ENCODE peak calls at places on chromosomes 2 and 18, in ten cellular contexts. One of them, this sample, is unnamed.

GRCh38 chr2:120877409-120877808 is 141.7 kb downstream of the GLI2 start:
- DNase-seq in MM.1S: no peak
- DNase-seq in HL-60: no peak
- DNase-seq in endothelial cell of umbilical vein: no peak
- DNase-seq in fibroblast of lung: no peak
- DNase-seq in thoracic aorta: no peak
- DNase-seq in AG04450: no peak
- DNase-seq in ovary: no peak
- DNase-seq in cardiac muscle cell: no peak
- DNase-seq in CD8-positive, alpha-beta T cell: no peak
- DNase-seq in this sample: no peak

GRCh38 chr18:45722899-45723298 is 1.1 kb upstream of the SLC14A1 start:
- DNase-seq in thoracic aorta: no peak
- DNase-seq in ovary: peak; percentile 31
- DNase-seq in cardiac muscle cell: peak; percentile 77
- DNase-seq in MM.1S: peak; percentile 59
- DNase-seq in AG04450: peak; percentile 42
- DNase-seq in CD8-positive, alpha-beta T cell: peak; percentile 55
- DNase-seq in endothelial cell of umbilical vein: peak; percentile 83
- DNase-seq in fibroblast of lung: peak; percentile 73
- DNase-seq in HL-60: peak; percentile 73
- DNase-seq in this sample: peak; percentile 50

GRCh38 chr2:237540823-237541222 is 25.6 kb upstream of the PRLH start:
- DNase-seq in endothelial cell of umbilical vein: no peak
- DNase-seq in HL-60: no peak
- DNase-seq in cardiac muscle cell: no peak
- DNase-seq in ovary: peak; percentile 85
- DNase-seq in thoracic aorta: no peak
- DNase-seq in fibroblast of lung: peak; percentile 83
- DNase-seq in MM.1S: no peak
- DNase-seq in AG04450: peak; percentile 18
- DNase-seq in CD8-positive, alpha-beta T cell: no peak
- DNase-seq in this sample: peak; percentile 75

GRCh38 chr2:67213270-67213670 is 183.9 kb upstream of the ETAA1 start:
- DNase-seq in fibroblast of lung: no peak
- DNase-seq in HL-60: no peak
- DNase-seq in CD8-positive, alpha-beta T cell: no peak
- DNase-seq in thoracic aorta: no peak
- DNase-seq in ovary: no peak
- DNase-seq in AG04450: no peak
- DNase-seq in endothelial cell of umbilical vein: no peak
- DNase-seq in MM.1S: no peak
- DNase-seq in cardiac muscle cell: no peak
- DNase-seq in this sample: no peak

GRCh38 chr2:49080681-49081080 is 73.6 kb downstream of the FSHR start:
- DNase-seq in AG04450: no peak
- DNase-seq in MM.1S: no peak
- DNase-seq in ovary: no peak
- DNase-seq in thoracic aorta: no peak
- DNase-seq in endothelial cell of umbilical vein: no peak
- DNase-seq in HL-60: no peak
- DNase-seq in CD8-positive, alpha-beta T cell: no peak
- DNase-seq in cardiac muscle cell: no peak
- DNase-seq in fibroblast of lung: no peak
- DNase-seq in this sample: no peak

GRCh38 chr18:65907281-65907680 is 156.5 kb downstream of the CDH7 start:
- DNase-seq in endothelial cell of umbilical vein: no peak
- DNase-seq in ovary: no peak
- DNase-seq in fibroblast of lung: no peak
- DNase-seq in CD8-positive, alpha-beta T cell: no peak
- DNase-seq in HL-60: no peak
- DNase-seq in MM.1S: no peak
- DNase-seq in AG04450: no peak
- DNase-seq in cardiac muscle cell: no peak
- DNase-seq in thoracic aorta: no peak
- DNase-seq in this sample: no peak

GRCh38 chr2:113863166-113863565 is 26.7 kb upstream of the ACTR3 start:
- DNase-seq in ovary: no peak
- DNase-seq in cardiac muscle cell: no peak
- DNase-seq in CD8-positive, alpha-beta T cell: no peak
- DNase-seq in thoracic aorta: no peak
- DNase-seq in MM.1S: no peak
- DNase-seq in HL-60: peak; percentile 79
- DNase-seq in AG04450: no peak
- DNase-seq in fibroblast of lung: no peak
- DNase-seq in endothelial cell of umbilical vein: no peak
- DNase-seq in this sample: no peak

GRCh38 chr18:8257851-8258434 is 351.3 kb upstream of the RAB12 start:
- DNase-seq in fibroblast of lung: no peak
- DNase-seq in CD8-positive, alpha-beta T cell: no peak
- DNase-seq in cardiac muscle cell: no peak
- DNase-seq in AG04450: no peak
- DNase-seq in ovary: no peak
- DNase-seq in thoracic aorta: no peak
- DNase-seq in HL-60: no peak
- DNase-seq in endothelial cell of umbilical vein: no peak
- DNase-seq in MM.1S: no peak
- DNase-seq in this sample: no peak

GRCh38 chr2:178704876-178705275 is 102.3 kb downstream of the TTN start:
- DNase-seq in endothelial cell of umbilical vein: no peak
- DNase-seq in HL-60: no peak
- DNase-seq in ovary: no peak
- DNase-seq in fibroblast of lung: no peak
- DNase-seq in cardiac muscle cell: no peak
- DNase-seq in AG04450: no peak
- DNase-seq in thoracic aorta: no peak
- DNase-seq in CD8-positive, alpha-beta T cell: no peak
- DNase-seq in MM.1S: no peak
- DNase-seq in this sample: no peak

GRCh38 chr2:178700922-178701342 is 106.3 kb downstream of the TTN start:
- DNase-seq in MM.1S: peak; percentile 48
- DNase-seq in thoracic aorta: no peak
- DNase-seq in AG04450: no peak
- DNase-seq in ovary: no peak
- DNase-seq in CD8-positive, alpha-beta T cell: no peak
- DNase-seq in HL-60: peak; percentile 24
- DNase-seq in endothelial cell of umbilical vein: peak; percentile 19
- DNase-seq in cardiac muscle cell: peak; percentile 60
- DNase-seq in fibroblast of lung: peak; percentile 46
- DNase-seq in this sample: peak; percentile 34
- TF ChIP-seq CTCF in MM.1S: peak; percentile 83
- TF ChIP-seq CTCF in thoracic aorta: peak; percentile 62
- TF ChIP-seq CTCF in AG04450: peak; percentile 94
- TF ChIP-seq CTCF in ovary: peak; percentile 34
- TF ChIP-seq CTCF in CD8-positive, alpha-beta T cell: peak; percentile 97
- TF ChIP-seq CTCF in HL-60: peak; percentile 86
- TF ChIP-seq CTCF in endothelial cell of umbilical vein: peak; percentile 66
- TF ChIP-seq CTCF in cardiac muscle cell: peak; percentile 93
- TF ChIP-seq CTCF in fibroblast of lung: peak; percentile 97
- TF ChIP-seq CTCF in this sample: peak; percentile 96

GRCh38 chr2:240934701-240935100 is 28.6 kb downstream of the CROCC2 start:
- DNase-seq in MM.1S: no peak
- DNase-seq in fibroblast of lung: no peak
- DNase-seq in AG04450: no peak
- DNase-seq in ovary: no peak
- DNase-seq in CD8-positive, alpha-beta T cell: no peak
- DNase-seq in cardiac muscle cell: no peak
- DNase-seq in endothelial cell of umbilical vein: no peak
- DNase-seq in HL-60: no peak
- DNase-seq in thoracic aorta: no peak
- DNase-seq in this sample: no peak

GRCh38 chr2:240933048-240933965 is 27.2 kb downstream of the CROCC2 start:
- DNase-seq in CD8-positive, alpha-beta T cell: no peak
- DNase-seq in HL-60: no peak
- DNase-seq in MM.1S: no peak
- DNase-seq in fibroblast of lung: no peak
- DNase-seq in thoracic aorta: no peak
- DNase-seq in cardiac muscle cell: no peak
- DNase-seq in endothelial cell of umbilical vein: no peak
- DNase-seq in AG04450: no peak
- DNase-seq in ovary: peak; percentile 22
- DNase-seq in this sample: no peak

GRCh38 chr2:240932724-240933047 is 26.6 kb downstream of the CROCC2 start:
- DNase-seq in ovary: peak; percentile 16
- DNase-seq in fibroblast of lung: no peak
- DNase-seq in CD8-positive, alpha-beta T cell: no peak
- DNase-seq in AG04450: no peak
- DNase-seq in endothelial cell of umbilical vein: no peak
- DNase-seq in HL-60: no peak
- DNase-seq in MM.1S: no peak
- DNase-seq in cardiac muscle cell: no peak
- DNase-seq in thoracic aorta: no peak
- DNase-seq in this sample: no peak

GRCh38 chr2:240935101-240935876 is 29.2 kb downstream of the CROCC2 start:
- DNase-seq in MM.1S: no peak
- DNase-seq in AG04450: no peak
- DNase-seq in endothelial cell of umbilical vein: no peak
- DNase-seq in ovary: peak; percentile 17
- DNase-seq in cardiac muscle cell: no peak
- DNase-seq in fibroblast of lung: no peak
- DNase-seq in CD8-positive, alpha-beta T cell: no peak
- DNase-seq in HL-60: no peak
- DNase-seq in thoracic aorta: no peak
- DNase-seq in this sample: no peak

DNA sequence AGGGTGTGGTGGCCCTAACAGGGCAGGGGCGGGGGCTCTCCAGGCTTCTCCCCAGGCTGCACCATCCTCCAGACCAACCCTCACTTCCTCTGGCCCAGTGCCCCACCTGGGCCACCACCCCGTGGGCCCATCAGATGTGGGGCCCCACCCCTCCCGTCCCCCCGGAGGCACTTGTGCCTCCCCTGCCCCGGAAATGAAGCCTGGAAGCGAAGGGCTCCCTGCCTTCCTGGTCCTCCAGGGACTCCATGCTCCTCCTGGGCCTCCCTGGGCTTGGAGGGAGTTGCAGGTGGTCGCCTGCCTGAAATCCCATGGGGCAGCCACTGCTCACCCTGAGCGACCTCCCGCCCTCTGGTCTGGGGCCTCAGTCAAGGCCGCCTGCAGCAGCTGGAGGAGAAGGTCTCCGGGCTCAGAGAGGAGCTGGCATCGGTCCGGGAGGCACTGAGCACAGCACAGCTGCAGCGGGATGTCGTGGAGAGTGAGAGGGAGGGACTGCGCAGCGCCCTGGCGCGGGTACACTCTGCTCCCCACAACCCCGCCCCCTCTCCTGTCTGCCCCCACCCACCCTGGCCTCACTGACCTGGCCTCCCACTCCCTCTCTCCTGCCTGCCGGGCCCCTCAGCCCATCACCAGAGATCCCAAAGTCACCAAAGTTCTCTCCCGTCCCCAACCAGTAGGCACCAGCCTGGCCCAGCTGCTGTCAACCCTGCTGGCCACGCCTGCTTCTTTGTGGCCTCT is 28.0 kb downstream of the CROCC2 start:
- DNase-seq in endothelial cell of umbilical vein: no peak
- DNase-seq in AG04450: no peak
- DNase-seq in cardiac muscle cell: no peak
- DNase-seq in thoracic aorta: no peak
- DNase-seq in ovary: peak; percentile 47
- DNase-seq in fibroblast of lung: no peak
- DNase-seq in MM.1S: no peak
- DNase-seq in CD8-positive, alpha-beta T cell: no peak
- DNase-seq in HL-60: no peak
- DNase-seq in this sample: no peak
- H3K4me3 ChIP-seq in endothelial cell of umbilical vein: no peak overlapping the region
- H3K4me3 ChIP-seq in AG04450: no peak overlapping the region
- H3K4me3 ChIP-seq in cardiac muscle cell: no peak overlapping the region
- H3K4me3 ChIP-seq in thoracic aorta: no peak overlapping the region
- H3K4me3 ChIP-seq in ovary: no peak overlapping the region
- H3K4me3 ChIP-seq in fibroblast of lung: no peak overlapping the region
- H3K4me3 ChIP-seq in MM.1S: no peak overlapping the region
- H3K4me3 ChIP-seq in CD8-positive, alpha-beta T cell: no peak overlapping the region
- H3K4me3 ChIP-seq in HL-60: no peak overlapping the region
- H3K4me3 ChIP-seq in this sample: no peak overlapping the region

GRCh38 chr18:37582306-37582705 is 16.7 kb upstream of the CELF4 start:
- DNase-seq in MM.1S: no peak
- DNase-seq in AG04450: no peak
- DNase-seq in thoracic aorta: no peak
- DNase-seq in ovary: no peak
- DNase-seq in endothelial cell of umbilical vein: no peak
- DNase-seq in CD8-positive, alpha-beta T cell: no peak
- DNase-seq in cardiac muscle cell: no peak
- DNase-seq in HL-60: no peak
- DNase-seq in fibroblast of lung: no peak
- DNase-seq in this sample: no peak

GRCh38 chr18:37578182-37578678 is 12.6 kb upstream of the CELF4 start:
- DNase-seq in cardiac muscle cell: no peak
- DNase-seq in thoracic aorta: no peak
- DNase-seq in fibroblast of lung: no peak
- DNase-seq in endothelial cell of umbilical vein: no peak
- DNase-seq in HL-60: no peak
- DNase-seq in AG04450: no peak
- DNase-seq in CD8-positive, alpha-beta T cell: no peak
- DNase-seq in MM.1S: peak; percentile 7
- DNase-seq in ovary: no peak
- DNase-seq in this sample: no peak

GRCh38 chr18:37577051-37577611 is 11.5 kb upstream of the CELF4 start:
- DNase-seq in endothelial cell of umbilical vein: no peak
- DNase-seq in CD8-positive, alpha-beta T cell: no peak
- DNase-seq in AG04450: no peak
- DNase-seq in cardiac muscle cell: no peak
- DNase-seq in HL-60: no peak
- DNase-seq in thoracic aorta: no peak
- DNase-seq in ovary: no peak
- DNase-seq in fibroblast of lung: no peak
- DNase-seq in MM.1S: no peak
- DNase-seq in this sample: no peak

GRCh38 chr18:37575646-37576045 is 10.0 kb upstream of the CELF4 start:
- DNase-seq in ovary: no peak
- DNase-seq in HL-60: no peak
- DNase-seq in CD8-positive, alpha-beta T cell: no peak
- DNase-seq in MM.1S: no peak
- DNase-seq in thoracic aorta: no peak
- DNase-seq in fibroblast of lung: no peak
- DNase-seq in AG04450: no peak
- DNase-seq in endothelial cell of umbilical vein: no peak
- DNase-seq in cardiac muscle cell: no peak
- DNase-seq in this sample: no peak

GRCh38 chr18:37578886-37579513 is 13.4 kb upstream of the CELF4 start:
- DNase-seq in HL-60: peak; percentile 22
- DNase-seq in CD8-positive, alpha-beta T cell: no peak
- DNase-seq in thoracic aorta: no peak
- DNase-seq in ovary: no peak
- DNase-seq in MM.1S: peak; percentile 37
- DNase-seq in endothelial cell of umbilical vein: no peak
- DNase-seq in fibroblast of lung: peak; percentile 10
- DNase-seq in cardiac muscle cell: peak; percentile 11
- DNase-seq in AG04450: no peak
- DNase-seq in this sample: peak; percentile 23
- TF ChIP-seq CTCF in HL-60: peak; percentile 40
- TF ChIP-seq CTCF in CD8-positive, alpha-beta T cell: no peak
- TF ChIP-seq CTCF in thoracic aorta: peak; percentile 9
- TF ChIP-seq CTCF in ovary: no peak
- TF ChIP-seq CTCF in MM.1S: peak; percentile 46
- TF ChIP-seq CTCF in endothelial cell of umbilical vein: peak; percentile 10
- TF ChIP-seq CTCF in fibroblast of lung: peak; percentile 38
- TF ChIP-seq CTCF in cardiac muscle cell: peak; percentile 67
- TF ChIP-seq CTCF in AG04450: peak; percentile 44
- TF ChIP-seq CTCF in this sample: peak; percentile 43

DNA sequence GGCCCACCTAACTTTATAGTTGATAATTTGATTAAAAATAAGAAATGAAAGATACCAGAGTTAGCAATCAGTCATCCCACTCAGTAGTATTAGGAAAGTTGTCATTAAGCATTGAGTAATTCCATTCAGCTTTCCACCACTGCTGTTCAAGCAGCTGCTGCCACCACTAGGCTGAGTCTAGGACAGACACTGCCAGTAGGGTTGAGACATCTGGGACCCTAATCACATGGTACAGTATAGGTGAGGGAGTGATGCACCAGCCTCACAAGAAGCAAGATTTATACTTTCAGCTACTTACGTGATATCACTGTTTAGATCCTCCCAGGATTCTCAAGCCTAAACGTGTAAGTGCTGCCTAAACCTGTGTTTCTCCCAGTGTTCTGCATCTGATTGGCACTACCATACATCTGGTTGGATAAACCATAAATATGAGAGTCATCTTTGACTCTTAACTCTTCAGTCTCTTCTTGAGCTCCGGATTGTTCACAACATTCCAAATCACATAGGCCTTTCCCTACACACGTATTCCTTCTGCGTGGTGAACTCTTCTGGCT is 3.2 kb downstream of the UBXN4 start:
- DNase-seq in cardiac muscle cell: peak; percentile 4
- DNase-seq in fibroblast of lung: peak; percentile 14
- DNase-seq in HL-60: peak; percentile 60
- DNase-seq in MM.1S: peak; percentile 21
- DNase-seq in AG04450: no peak
- DNase-seq in endothelial cell of umbilical vein: peak; percentile 30
- DNase-seq in thoracic aorta: no peak
- DNase-seq in CD8-positive, alpha-beta T cell: no peak
- DNase-seq in ovary: no peak
- DNase-seq in this sample: peak; percentile 22
- H3K4me3 ChIP-seq in cardiac muscle cell: no peak overlapping the region
- H3K4me3 ChIP-seq in fibroblast of lung: no peak overlapping the region
- H3K4me3 ChIP-seq in HL-60: no peak overlapping the region
- H3K4me3 ChIP-seq in MM.1S: no peak overlapping the region
- H3K4me3 ChIP-seq in AG04450: no peak overlapping the region
- H3K4me3 ChIP-seq in endothelial cell of umbilical vein: no peak overlapping the region
- H3K4me3 ChIP-seq in thoracic aorta: no peak overlapping the region
- H3K4me3 ChIP-seq in CD8-positive, alpha-beta T cell: no peak overlapping the region
- H3K4me3 ChIP-seq in ovary: no peak overlapping the region
- H3K4me3 ChIP-seq in this sample: no peak overlapping the region